ENCODE peak calls at places on chromosome 2, in six cellular contexts. One of them, this sample, is unnamed.

GRCh38 chr2:160970052-160970846 is 190.0 kb upstream of the TANK start:
- DNase-seq in SIG-M5: no peak
- DNase-seq in right atrium auricular region: no peak
- DNase-seq in amygdala: no peak
- DNase-seq in left ventricle myocardium superior: no peak
- DNase-seq in IMR-90: peak; percentile 82
- DNase-seq in this sample: no peak

GRCh38 chr2:48530033-48530804 is at the start of gene STON1:
- DNase-seq in amygdala: no peak
- DNase-seq in right atrium auricular region: no peak
- DNase-seq in IMR-90: peak; percentile 25
- DNase-seq in SIG-M5: no peak
- DNase-seq in left ventricle myocardium superior: peak; percentile 72
- DNase-seq in this sample: no peak

GRCh38 chr2:147345246-147345645 is 499.6 kb upstream of the ACVR2A start:
- DNase-seq in amygdala: no peak
- DNase-seq in IMR-90: no peak
- DNase-seq in right atrium auricular region: no peak
- DNase-seq in SIG-M5: no peak
- DNase-seq in left ventricle myocardium superior: no peak
- DNase-seq in this sample: no peak

GRCh38 chr2:234306426-234307173 is 190.3 kb downstream of the ARL4C start:
- DNase-seq in IMR-90: no peak
- DNase-seq in amygdala: no peak
- DNase-seq in right atrium auricular region: no peak
- DNase-seq in SIG-M5: no peak
- DNase-seq in left ventricle myocardium superior: no peak
- DNase-seq in this sample: no peak

GRCh38 chr2:111139637-111140317 is 19.1 kb downstream of the BCL2L11 start:
- DNase-seq in amygdala: no peak
- DNase-seq in IMR-90: peak; percentile 29
- DNase-seq in right atrium auricular region: no peak
- DNase-seq in SIG-M5: no peak
- DNase-seq in left ventricle myocardium superior: no peak
- DNase-seq in this sample: no peak

GRCh38 chr2:118811514-118811913 is 35.9 kb downstream of the EN1 start:
- DNase-seq in SIG-M5: no peak
- DNase-seq in IMR-90: no peak
- DNase-seq in left ventricle myocardium superior: no peak
- DNase-seq in amygdala: no peak
- DNase-seq in right atrium auricular region: no peak
- DNase-seq in this sample: no peak

GRCh38 chr2:235568431-235568830 is 74.6 kb downstream of the AGAP1 start:
- DNase-seq in right atrium auricular region: no peak
- DNase-seq in SIG-M5: no peak
- DNase-seq in IMR-90: no peak
- DNase-seq in left ventricle myocardium superior: no peak
- DNase-seq in amygdala: no peak
- DNase-seq in this sample: no peak

GRCh38 chr2:172246649-172247048 is 143.9 kb upstream of the DLX2 start:
- DNase-seq in right atrium auricular region: no peak
- DNase-seq in left ventricle myocardium superior: no peak
- DNase-seq in amygdala: no peak
- DNase-seq in IMR-90: peak; percentile 66
- DNase-seq in SIG-M5: no peak
- DNase-seq in this sample: no peak

GRCh38 chr2:23359631-23360567 is 25.1 kb upstream of the KLHL29 start:
- DNase-seq in left ventricle myocardium superior: no peak
- DNase-seq in IMR-90: no peak
- DNase-seq in amygdala: no peak
- DNase-seq in SIG-M5: no peak
- DNase-seq in right atrium auricular region: no peak
- DNase-seq in this sample: no peak

This sample was measured in T-helper 2 cell.